ENCODE peak calls at places on chromosomes 11 and 22, in seven cellular contexts. K is IMR-90, M is transverse colon, Y is adrenal gland, L is A549, Q is stomach, F is Peyer's patch. H is an unnamed sample.

GRCh38 chr11:78940500-78941225 is 366.0 kb upstream of the NARS2 start:
- DNase-seq in K (no peak), M (no peak), Y (no peak), L (no peak), Q (no peak), F (no peak), H (no peak)

GRCh38 chr11:79018371-79018849 is 422.4 kb downstream of the TENM4 start:
- DNase-seq in K (peak), M (no peak), Y (peak), L (no peak), Q (no peak), F (no peak), H (no peak)

GRCh38 chr11:33475999-33476398 is 218.8 kb downstream of the HIPK3 start:
- DNase-seq in K (peak), M (no peak), Y (peak), L (no peak), Q (peak), F (no peak), H (no peak)

GRCh38 chr11:128536521-128536920 is 50.8 kb downstream of the ETS1 start:
- DNase-seq in K (no peak), M (no peak), Y (no peak), L (no peak), Q (no peak), F (no peak), H (no peak)

GRCh38 chr11:44424841-44425240 is 114.9 kb upstream of the ALX4 start:
- DNase-seq in K (no peak), M (no peak), Y (no peak), L (no peak), Q (no peak), F (no peak), H (no peak)

GRCh38 chr11:63549411-63549810 is 12.8 kb downstream of the PLAAT4 start:
- DNase-seq in K (no peak), M (no peak), Y (no peak), L (no peak), Q (no peak), F (no peak), H (no peak)

GRCh38 chr11:70420008-70420464 is 21.7 kb downstream of the CTTN start:
- DNase-seq in K (peak), M (no peak), Y (no peak), L (no peak), Q (no peak), F (no peak), H (no peak)

GRCh38 chr22:19887251-19887985 is 32.7 kb upstream of the GNB1L start:
- DNase-seq in K (no peak), M (no peak), Y (no peak), L (no peak), Q (no peak), F (no peak), H (no peak)

GRCh38 chr22:41966607-41967240 is 2.5 kb upstream of the SEPTIN3 start:
- DNase-seq in K (peak), M (peak), Y (peak), L (peak), Q (peak), F (no peak), H (no peak)

GRCh38 chr11:76673164-76674142 is 2.9 kb upstream of the LRRC32 start:
- DNase-seq in K (no peak), M (no peak), Y (no peak), L (no peak), Q (no peak), F (no peak), H (no peak)

GRCh38 chr11:42237701-42238235 is 778.3 kb upstream of the LRRC4C start:
- DNase-seq in K (no peak), M (no peak), Y (no peak), L (no peak), Q (no peak), F (no peak), H (no peak)

GRCh38 chr22:30947821-30948454 is 20.6 kb downstream of the MORC2 start:
- DNase-seq in K (peak), M (no peak), Y (no peak), L (no peak), Q (no peak), F (no peak), H (no peak)

GRCh38 chr11:114039551-114039950 is 20.0 kb upstream of the ZBTB16 start:
- DNase-seq in K (no peak), M (no peak), Y (no peak), L (no peak), Q (no peak), F (no peak), H (no peak)

GRCh38 chr11:128365044-128365443 is 222.3 kb downstream of the ETS1 start:
- DNase-seq in K (peak), M (no peak), Y (no peak), L (no peak), Q (no peak), F (no peak), H (no peak)

GRCh38 chr11:127470485-127470884 is 469.9 kb upstream of the KIRREL3 start:
- DNase-seq in K (no peak), M (peak), Y (no peak), L (no peak), Q (no peak), F (no peak), H (no peak)

GRCh38 chr11:117654856-117655255 is 142.2 kb downstream of the DSCAML1 start:
- DNase-seq in K (no peak), M (no peak), Y (no peak), L (no peak), Q (no peak), F (no peak), H (no peak)

GRCh38 chr11:75565221-75565814 is 3.3 kb downstream of the SERPINH1 start:
- DNase-seq in K (peak), M (peak), Y (peak), L (no peak), Q (no peak), F (no peak), H (no peak)

GRCh38 chr22:37420656-37421467 is 6.4 kb downstream of the ELFN2 start:
- DNase-seq in K (peak), M (no peak), Y (peak), L (no peak), Q (no peak), F (peak), H (no peak)

GRCh38 chr11:69002743-69003231 is 10.3 kb downstream of the MRGPRF start:
- DNase-seq in K (no peak), M (peak), Y (no peak), L (no peak), Q (no peak), F (no peak), H (no peak)

GRCh38 chr11:132472411-132473205 is 1059.7 kb downstream of the OPCML start:
- DNase-seq in K (no peak), M (no peak), Y (no peak), L (no peak), Q (no peak), F (no peak), H (no peak)

GRCh38 chr11:106137758-106138157 is 60.3 kb downstream of the AASDHPPT start:
- DNase-seq in K (no peak), M (no peak), Y (no peak), L (no peak), Q (no peak), F (no peak), H (no peak)

GRCh38 chr11:699116-699508 is 3.5 kb downstream of the TMEM80 start:
- DNase-seq in K (no peak), M (no peak), Y (no peak), L (no peak), Q (no peak), F (no peak), H (no peak)

GRCh38 chr22:16967453-16968217 is 40.4 kb downstream of the GAB4 start:
- DNase-seq in K (no peak), M (no peak), Y (no peak), L (no peak), Q (no peak), F (no peak), H (no peak)

GRCh38 chr11:61524963-61525587 is 16.5 kb downstream of the LRRC10B start:
- DNase-seq in K (no peak), M (no peak), Y (no peak), L (no peak), Q (no peak), F (no peak), H (no peak)

GRCh38 chr11:16863382-16863781 is 124.9 kb downstream of the C11orf58 start:
- DNase-seq in K (no peak), M (no peak), Y (no peak), L (no peak), Q (no peak), F (no peak), H (no peak)

GRCh38 chr11:27677108-27677507 is 23.1 kb downstream of the BDNF start:
- DNase-seq in K (no peak), M (no peak), Y (no peak), L (no peak), Q (no peak), F (no peak), H (no peak)

GRCh38 chr22:29205260-29205597 is 467 bp upstream of the EMID1 start:
- DNase-seq in K (no peak), M (no peak), Y (peak), L (no peak), Q (no peak), F (no peak), H (no peak)

GRCh38 chr22:29205598-29206371 is at the start of gene EMID1:
- DNase-seq in K (peak), M (peak), Y (peak), L (no peak), Q (peak), F (no peak), H (no peak)

GRCh38 chr22:29207562-29208501 is 2.1 kb downstream of the EMID1 start:
- DNase-seq in K (no peak), M (no peak), Y (no peak), L (no peak), Q (no peak), F (no peak), H (no peak)

GRCh38 chr22:29207231-29207550 is 1.5 kb downstream of the EMID1 start:
- DNase-seq in K (no peak), M (no peak), Y (no peak), L (no peak), Q (no peak), F (no peak), H (no peak)

GRCh38 chr22:29206372-29207230 is 905 bp downstream of the EMID1 start:
- DNase-seq in K (no peak), M (no peak), Y (no peak), L (no peak), Q (no peak), F (no peak), H (no peak)
- H3K4me3 ChIP-seq in K (peak), M (peak), Y (peak), L (peak), Q (peak), F (peak), H (peak)

GRCh38 chr11:2621919-2622318 is 77.9 kb downstream of the KCNQ1OT1 start:
- DNase-seq in K (no peak), M (no peak), Y (no peak), L (no peak), Q (no peak), F (no peak), H (no peak)
- TF ChIP-seq POLR2A in K (no peak), M (no peak), Y (no peak), L (no peak), Q (no peak), F (no peak), H (no peak)

GRCh38 chr22:44335903-44336803 is 23.4 kb upstream of the SHISAL1 start:
- DNase-seq in K (no peak), M (no peak), Y (no peak), L (no peak), Q (peak), F (no peak), H (no peak)
- TF ChIP-seq CTCF in K (no peak), M (no peak), Y (no peak), L (no peak), Q (no peak), F (no peak), H (no peak)

DNA sequence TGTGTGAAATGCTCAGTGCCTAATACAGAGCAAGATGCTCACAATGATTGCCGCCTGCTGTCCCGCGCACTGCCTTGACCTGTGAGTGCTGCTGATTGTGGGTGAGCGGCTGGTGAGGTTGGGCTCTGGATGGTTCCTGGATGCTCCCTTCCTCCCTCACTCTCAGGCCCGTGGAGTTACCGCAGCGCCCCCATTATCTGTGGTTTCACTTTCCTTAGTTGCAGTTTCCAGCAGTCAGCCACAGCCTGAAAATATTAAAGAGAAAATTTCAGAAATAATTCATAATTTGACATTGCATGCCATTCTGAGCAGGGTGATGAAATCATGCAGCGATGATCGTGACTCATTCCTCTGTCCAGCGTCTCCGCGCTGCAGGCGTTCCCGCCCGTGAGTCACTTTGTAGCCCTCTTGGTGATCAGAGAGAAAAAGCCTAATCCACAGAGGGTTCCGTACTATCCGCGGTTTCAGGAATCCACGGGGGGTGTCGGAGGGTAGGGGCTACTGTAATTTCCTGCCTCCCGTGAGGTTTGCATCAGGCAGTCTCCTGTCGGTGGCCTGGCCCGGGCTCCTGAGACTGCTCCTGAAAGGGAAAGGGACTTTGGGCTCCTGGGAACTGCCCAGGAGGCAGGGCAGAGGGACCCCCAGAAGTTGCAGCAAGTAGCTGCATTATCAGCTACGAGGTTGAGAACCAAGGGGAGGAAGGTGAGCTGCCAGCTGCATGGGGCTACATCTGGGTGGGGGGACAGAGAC is 10.6 kb downstream of the RPL3 start:
- DNase-seq in K (peak), M (peak), Y (peak), L (peak), Q (peak), F (no peak), H (no peak)
- H3K4me3 ChIP-seq in K (no peak), M (no peak), Y (no peak), L (no peak), Q (no peak), F (no peak), H (no peak)

GRCh38 chr11:18395735-18396504 is 1.6 kb downstream of the LDHA start:
- DNase-seq in K (peak), M (peak), Y (peak), L (peak), Q (peak), F (peak), H (peak)
- TF ChIP-seq POLR2A in K (peak), M (peak), Y (peak), L (peak), Q (no peak), F (peak), H (peak)

GRCh38 chr11:115608976-115609375 is 104.8 kb upstream of the CADM1 start:
- DNase-seq in K (no peak), M (no peak), Y (no peak), L (no peak), Q (no peak), F (no peak), H (no peak)

GRCh38 chr11:115613004-115613403 is 108.8 kb upstream of the CADM1 start:
- DNase-seq in K (no peak), M (no peak), Y (no peak), L (no peak), Q (no peak), F (no peak), H (no peak)

GRCh38 chr11:115610908-115611307 is 106.7 kb upstream of the CADM1 start:
- DNase-seq in K (no peak), M (no peak), Y (no peak), L (no peak), Q (no peak), F (no peak), H (no peak)

GRCh38 chr11:115612331-115612730 is 108.1 kb upstream of the CADM1 start:
- DNase-seq in K (peak), M (no peak), Y (no peak), L (no peak), Q (no peak), F (no peak), H (no peak)

GRCh38 chr11:115611343-115611742 is 107.1 kb upstream of the CADM1 start:
- DNase-seq in K (no peak), M (no peak), Y (no peak), L (no peak), Q (no peak), F (no peak), H (no peak)
- TF ChIP-seq CTCF in K (no peak), M (no peak), Y (no peak), L (no peak), Q (no peak), F (no peak), H (no peak)

GRCh38 chr11:74025467-74026166 is 16.7 kb upstream of the UCP3 start:
- DNase-seq in K (peak), M (no peak), Y (no peak), L (no peak), Q (no peak), F (no peak), H (no peak)
- H3K4me3 ChIP-seq in K (no peak), M (no peak), Y (no peak), L (no peak), Q (no peak), F (no peak), H (no peak)

GRCh38 chr22:25206998-25207397 is 7.3 kb downstream of the CRYBB3 start:
- DNase-seq in K (no peak), M (no peak), Y (no peak), L (no peak), Q (no peak), F (no peak), H (no peak)
- TF ChIP-seq POLR2A in K (no peak), M (no peak), Y (no peak), L (no peak), Q (no peak), F (no peak), H (no peak)